ENCODE peak calls at places on chromosomes 5 and 9, in eight cellular contexts. One of them, this sample, is unnamed. For H3K4me1, the result is how much of the 10 kb centered on the place peaks cover.

GRCh38 chr5:52283221-52283620 is 504.5 kb upstream of the ITGA1 start:
- DNase-seq in neuronal stem cell: no peak
- DNase-seq in mesendoderm: no peak
- DNase-seq in astrocyte: no peak
- DNase-seq in OCI-LY7: no peak
- DNase-seq in A549: no peak
- DNase-seq in SK-N-SH: no peak
- DNase-seq in MM.1S: no peak
- DNase-seq in this sample: no peak

GRCh38 chr9:134986957-134987356 is 69.2 kb upstream of the FCN1 start:
- DNase-seq in mesendoderm: no peak
- DNase-seq in astrocyte: no peak
- DNase-seq in OCI-LY7: no peak
- DNase-seq in SK-N-SH: no peak
- DNase-seq in A549: no peak
- DNase-seq in neuronal stem cell: no peak
- DNase-seq in MM.1S: no peak
- DNase-seq in this sample: no peak

GRCh38 chr9:89295400-89295799 is 15.6 kb upstream of the CKS2 start:
- DNase-seq in astrocyte: no peak
- DNase-seq in neuronal stem cell: no peak
- DNase-seq in mesendoderm: peak
- DNase-seq in A549: no peak
- DNase-seq in SK-N-SH: no peak
- DNase-seq in OCI-LY7: no peak
- DNase-seq in MM.1S: no peak
- DNase-seq in this sample: no peak

GRCh38 chr9:27945386-27945785 is 372.1 kb upstream of the C9orf72 start:
- DNase-seq in SK-N-SH: no peak
- DNase-seq in astrocyte: peak
- DNase-seq in MM.1S: no peak
- DNase-seq in OCI-LY7: no peak
- DNase-seq in mesendoderm: no peak
- DNase-seq in A549: no peak
- DNase-seq in neuronal stem cell: no peak
- DNase-seq in this sample: no peak

GRCh38 chr5:150153957-150154617 is 1.6 kb downstream of the PDGFRB start:
- DNase-seq in A549: no peak
- DNase-seq in SK-N-SH: no peak
- DNase-seq in astrocyte: peak
- DNase-seq in mesendoderm: peak
- DNase-seq in OCI-LY7: peak
- DNase-seq in MM.1S: no peak
- DNase-seq in neuronal stem cell: no peak
- DNase-seq in this sample: peak

GRCh38 chr5:94192658-94193391 is 425.6 kb downstream of the KIAA0825 start:
- DNase-seq in MM.1S: no peak
- DNase-seq in mesendoderm: peak
- DNase-seq in OCI-LY7: no peak
- DNase-seq in neuronal stem cell: no peak
- DNase-seq in A549: no peak
- DNase-seq in SK-N-SH: no peak
- DNase-seq in astrocyte: no peak
- DNase-seq in this sample: no peak

GRCh38 chr5:82405618-82406199 is 127.6 kb upstream of the RPS23 start:
- DNase-seq in MM.1S: no peak
- DNase-seq in A549: no peak
- DNase-seq in astrocyte: peak
- DNase-seq in SK-N-SH: no peak
- DNase-seq in mesendoderm: no peak
- DNase-seq in OCI-LY7: no peak
- DNase-seq in neuronal stem cell: no peak
- DNase-seq in this sample: no peak

GRCh38 chr9:91253488-91253887 is 108.2 kb downstream of the AUH start:
- DNase-seq in OCI-LY7: peak
- DNase-seq in MM.1S: peak
- DNase-seq in neuronal stem cell: no peak
- DNase-seq in SK-N-SH: no peak
- DNase-seq in astrocyte: no peak
- DNase-seq in mesendoderm: peak
- DNase-seq in A549: peak
- DNase-seq in this sample: peak

GRCh38 chr5:150082364-150082763 is 4.0 kb downstream of the CSF1R start:
- DNase-seq in mesendoderm: no peak
- DNase-seq in astrocyte: no peak
- DNase-seq in neuronal stem cell: no peak
- DNase-seq in A549: no peak
- DNase-seq in MM.1S: no peak
- DNase-seq in OCI-LY7: no peak
- DNase-seq in SK-N-SH: no peak
- DNase-seq in this sample: no peak

GRCh38 chr5:59071755-59072549 is 489.1 kb downstream of the RAB3C start:
- DNase-seq in mesendoderm: no peak
- DNase-seq in neuronal stem cell: no peak
- DNase-seq in astrocyte: no peak
- DNase-seq in OCI-LY7: no peak
- DNase-seq in A549: no peak
- DNase-seq in SK-N-SH: no peak
- DNase-seq in MM.1S: no peak
- DNase-seq in this sample: no peak

GRCh38 chr5:73135429-73136276 is 15.3 kb downstream of the TMEM171 start:
- DNase-seq in A549: peak
- DNase-seq in mesendoderm: peak
- DNase-seq in OCI-LY7: peak
- DNase-seq in astrocyte: no peak
- DNase-seq in neuronal stem cell: no peak
- DNase-seq in MM.1S: peak
- DNase-seq in SK-N-SH: peak
- DNase-seq in this sample: peak

GRCh38 chr5:143699121-143699520 is 112.8 kb upstream of the HMHB1 start:
- DNase-seq in MM.1S: no peak
- DNase-seq in astrocyte: no peak
- DNase-seq in A549: no peak
- DNase-seq in mesendoderm: no peak
- DNase-seq in OCI-LY7: no peak
- DNase-seq in neuronal stem cell: no peak
- DNase-seq in SK-N-SH: no peak
- DNase-seq in this sample: peak

GRCh38 chr5:155103164-155103563 is 89.6 kb downstream of the KIF4B start:
- DNase-seq in MM.1S: no peak
- DNase-seq in astrocyte: peak
- DNase-seq in A549: no peak
- DNase-seq in OCI-LY7: no peak
- DNase-seq in neuronal stem cell: no peak
- DNase-seq in mesendoderm: no peak
- DNase-seq in SK-N-SH: peak
- DNase-seq in this sample: no peak

GRCh38 chr5:72156921-72157320 is 49.6 kb downstream of the MAP1B start:
- DNase-seq in MM.1S: no peak
- DNase-seq in neuronal stem cell: no peak
- DNase-seq in A549: no peak
- DNase-seq in OCI-LY7: no peak
- DNase-seq in mesendoderm: no peak
- DNase-seq in SK-N-SH: no peak
- DNase-seq in astrocyte: peak
- DNase-seq in this sample: no peak

GRCh38 chr5:57932761-57933160 is 450.1 kb upstream of the ACTBL2 start:
- DNase-seq in MM.1S: no peak
- DNase-seq in neuronal stem cell: no peak
- DNase-seq in SK-N-SH: no peak
- DNase-seq in OCI-LY7: no peak
- DNase-seq in mesendoderm: no peak
- DNase-seq in A549: no peak
- DNase-seq in astrocyte: no peak
- DNase-seq in this sample: no peak

DNA sequence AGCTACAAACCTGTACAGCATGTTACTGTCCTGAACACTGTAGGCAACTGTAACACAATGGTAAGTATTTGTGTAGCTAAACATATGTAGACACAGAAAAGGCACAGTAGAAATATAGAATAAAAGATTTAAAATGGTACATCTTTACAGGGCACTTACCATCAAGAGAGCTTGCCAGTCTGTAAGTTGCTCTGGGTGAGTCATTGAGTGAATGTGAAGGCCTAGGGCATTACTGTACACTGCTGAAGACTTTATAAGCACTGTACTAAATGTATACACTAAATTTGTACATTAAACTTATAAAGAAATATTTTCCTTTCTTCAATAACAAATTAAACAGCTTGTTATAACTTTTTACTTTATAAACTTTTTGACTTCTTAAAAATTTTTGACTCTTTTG is 20.5 kb downstream of the ADRB2 start:
- DNase-seq in MM.1S: no peak
- DNase-seq in A549: no peak
- DNase-seq in neuronal stem cell: no peak
- DNase-seq in OCI-LY7: no peak
- DNase-seq in mesendoderm: no peak
- DNase-seq in astrocyte: peak
- DNase-seq in SK-N-SH: no peak
- DNase-seq in this sample: no peak
- H3K4me1 ChIP-seq in MM.1S: under half
- H3K4me1 ChIP-seq in A549: under half
- H3K4me1 ChIP-seq in neuronal stem cell: under half
- H3K4me1 ChIP-seq in OCI-LY7: under half
- H3K4me1 ChIP-seq in mesendoderm: under half
- H3K4me1 ChIP-seq in astrocyte: under half
- H3K4me1 ChIP-seq in SK-N-SH: under half
- H3K4me1 ChIP-seq in this sample: under half

GRCh38 chr5:132115375-132115774 is 41.8 kb downstream of the CSF2 start:
- DNase-seq in mesendoderm: no peak
- DNase-seq in A549: no peak
- DNase-seq in neuronal stem cell: no peak
- DNase-seq in SK-N-SH: no peak
- DNase-seq in OCI-LY7: no peak
- DNase-seq in MM.1S: no peak
- DNase-seq in astrocyte: no peak
- DNase-seq in this sample: no peak
- H3K4me2 ChIP-seq in mesendoderm: no peak
- H3K4me2 ChIP-seq in A549: no peak
- H3K4me2 ChIP-seq in neuronal stem cell: no peak
- H3K4me2 ChIP-seq in SK-N-SH: no peak
- H3K4me2 ChIP-seq in OCI-LY7: no peak
- H3K4me2 ChIP-seq in MM.1S: no peak
- H3K4me2 ChIP-seq in astrocyte: no peak
- H3K4me2 ChIP-seq in this sample: no peak

GRCh38 chr9:88085481-88085880 is 52.8 kb downstream of the SPATA31C2 start:
- DNase-seq in A549: no peak
- DNase-seq in OCI-LY7: no peak
- DNase-seq in astrocyte: peak
- DNase-seq in neuronal stem cell: no peak
- DNase-seq in SK-N-SH: no peak
- DNase-seq in MM.1S: no peak
- DNase-seq in mesendoderm: no peak
- DNase-seq in this sample: no peak

GRCh38 chr9:88084816-88085215 is 53.5 kb downstream of the SPATA31C2 start:
- DNase-seq in A549: no peak
- DNase-seq in mesendoderm: no peak
- DNase-seq in OCI-LY7: no peak
- DNase-seq in neuronal stem cell: no peak
- DNase-seq in astrocyte: no peak
- DNase-seq in SK-N-SH: no peak
- DNase-seq in MM.1S: no peak
- DNase-seq in this sample: no peak

GRCh38 chr9:88090151-88090581 is 48.1 kb downstream of the SPATA31C2 start:
- DNase-seq in neuronal stem cell: no peak
- DNase-seq in SK-N-SH: no peak
- DNase-seq in astrocyte: peak
- DNase-seq in A549: no peak
- DNase-seq in mesendoderm: peak
- DNase-seq in OCI-LY7: no peak
- DNase-seq in MM.1S: no peak
- DNase-seq in this sample: no peak

GRCh38 chr9:88092699-88093359 is 45.4 kb downstream of the SPATA31C2 start:
- DNase-seq in neuronal stem cell: no peak
- DNase-seq in mesendoderm: peak
- DNase-seq in A549: no peak
- DNase-seq in MM.1S: no peak
- DNase-seq in SK-N-SH: no peak
- DNase-seq in astrocyte: no peak
- DNase-seq in OCI-LY7: no peak
- DNase-seq in this sample: no peak

DNA sequence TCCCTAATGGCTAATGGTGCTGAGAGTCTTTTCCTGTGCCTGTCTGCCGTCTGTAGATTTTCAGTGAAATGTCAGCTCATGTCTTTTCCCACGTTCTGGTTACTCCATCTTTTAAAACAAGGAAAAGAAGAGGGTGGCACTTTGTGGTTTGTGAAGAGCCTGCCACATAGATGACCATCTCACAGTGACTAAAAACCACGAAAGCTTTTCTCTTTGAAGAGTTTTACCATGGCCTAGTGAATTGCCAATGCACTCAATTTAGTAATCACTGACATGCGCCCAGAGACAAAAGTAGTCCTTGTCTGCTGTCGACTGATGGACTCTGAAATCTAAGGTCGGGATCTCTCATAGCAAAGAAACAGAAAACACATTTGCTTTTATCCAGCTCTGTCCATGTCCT is 50.4 kb downstream of the SPATA31C2 start:
- DNase-seq in SK-N-SH: no peak
- DNase-seq in neuronal stem cell: no peak
- DNase-seq in MM.1S: no peak
- DNase-seq in astrocyte: no peak
- DNase-seq in A549: no peak
- DNase-seq in mesendoderm: no peak
- DNase-seq in OCI-LY7: no peak
- DNase-seq in this sample: no peak
- H3K4me1 ChIP-seq in SK-N-SH: under half
- H3K4me1 ChIP-seq in neuronal stem cell: under half
- H3K4me1 ChIP-seq in MM.1S: under half
- H3K4me1 ChIP-seq in astrocyte: under half
- H3K4me1 ChIP-seq in A549: under half
- H3K4me1 ChIP-seq in mesendoderm: under half
- H3K4me1 ChIP-seq in OCI-LY7: under half
- H3K4me1 ChIP-seq in this sample: under half

GRCh38 chr5:39757121-39757520 is 332.3 kb upstream of the DAB2 start:
- DNase-seq in astrocyte: peak
- DNase-seq in MM.1S: no peak
- DNase-seq in SK-N-SH: no peak
- DNase-seq in OCI-LY7: no peak
- DNase-seq in A549: no peak
- DNase-seq in mesendoderm: no peak
- DNase-seq in neuronal stem cell: no peak
- DNase-seq in this sample: no peak

GRCh38 chr5:39759696-39760095 is 334.9 kb upstream of the DAB2 start:
- DNase-seq in astrocyte: no peak
- DNase-seq in SK-N-SH: no peak
- DNase-seq in A549: no peak
- DNase-seq in MM.1S: no peak
- DNase-seq in OCI-LY7: no peak
- DNase-seq in mesendoderm: no peak
- DNase-seq in neuronal stem cell: no peak
- DNase-seq in this sample: no peak

GRCh38 chr5:39755986-39756385 is 331.2 kb upstream of the DAB2 start:
- DNase-seq in OCI-LY7: no peak
- DNase-seq in MM.1S: no peak
- DNase-seq in neuronal stem cell: no peak
- DNase-seq in A549: peak
- DNase-seq in astrocyte: peak
- DNase-seq in SK-N-SH: no peak
- DNase-seq in mesendoderm: peak
- DNase-seq in this sample: no peak

GRCh38 chr5:39758426-39758825 is 333.6 kb upstream of the DAB2 start:
- DNase-seq in mesendoderm: no peak
- DNase-seq in astrocyte: no peak
- DNase-seq in A549: no peak
- DNase-seq in OCI-LY7: no peak
- DNase-seq in MM.1S: no peak
- DNase-seq in neuronal stem cell: no peak
- DNase-seq in SK-N-SH: no peak
- DNase-seq in this sample: no peak

GRCh38 chr5:39755452-39755851 is 330.7 kb upstream of the DAB2 start:
- DNase-seq in astrocyte: no peak
- DNase-seq in A549: peak
- DNase-seq in mesendoderm: no peak
- DNase-seq in SK-N-SH: no peak
- DNase-seq in neuronal stem cell: no peak
- DNase-seq in MM.1S: no peak
- DNase-seq in OCI-LY7: no peak
- DNase-seq in this sample: no peak
- H3K4me2 ChIP-seq in astrocyte: no peak
- H3K4me2 ChIP-seq in A549: peak
- H3K4me2 ChIP-seq in mesendoderm: no peak
- H3K4me2 ChIP-seq in SK-N-SH: no peak
- H3K4me2 ChIP-seq in neuronal stem cell: no peak
- H3K4me2 ChIP-seq in MM.1S: no peak
- H3K4me2 ChIP-seq in OCI-LY7: no peak
- H3K4me2 ChIP-seq in this sample: no peak